ENCODE peak calls at places on chromosomes 5 and 9, in four cellular contexts. L is HepG2, Q is HCT116, R is GM12878. W is an unnamed sample.

GRCh38 chr5:6718161-6718681 is 5.0 kb downstream of the TENT4A start:
- DNase-seq in L (no peak), Q (no peak), R (no peak), W (no peak)

GRCh38 chr9:137372693-137373610 is 50.0 kb downstream of the EXD3 start:
- DNase-seq in L (no peak), Q (no peak), R (no peak), W (no peak)

GRCh38 chr9:111483419-111483861 is 743 bp downstream of the ECPAS start:
- DNase-seq in L (peak; percentile 6), Q (no peak), R (no peak), W (peak; percentile 72)

GRCh38 chr5:154603978-154604679 is 126.1 kb upstream of the HAND1 start:
- DNase-seq in L (no peak), Q (no peak), R (no peak), W (no peak)

GRCh38 chr5:149154629-149155028 is 13.3 kb downstream of the ABLIM3 start:
- DNase-seq in L (no peak), Q (no peak), R (no peak), W (no peak)

GRCh38 chr9:70055867-70056266 is 12.2 kb downstream of the MAMDC2 start:
- DNase-seq in L (no peak), Q (no peak), R (no peak), W (no peak)

GRCh38 chr9:125732562-125732961 is 14.6 kb upstream of the PBX3 start:
- DNase-seq in L (no peak), Q (no peak), R (no peak), W (no peak)

GRCh38 chr5:140181525-140181924 is 6.5 kb downstream of the CYSTM1 start:
- DNase-seq in L (no peak), Q (no peak), R (no peak), W (no peak)

GRCh38 chr9:81894891-81895290 is 33.3 kb upstream of the SPATA31D4 start:
- DNase-seq in L (no peak), Q (no peak), R (no peak), W (no peak)

GRCh38 chr9:129596541-129597328 is 24.2 kb downstream of the C9orf50 start:
- DNase-seq in L (peak; percentile 82), Q (peak; percentile 88), R (no peak), W (peak; percentile 58)
- TF ChIP-seq POLR2A in L (peak; percentile 45), Q (no peak), R (no peak), W (no peak)

GRCh38 chr5:176726746-176727527 is 79.7 kb downstream of the TSPAN17 start:
- DNase-seq in L (no peak), Q (no peak), R (no peak), W (no peak)

GRCh38 chr5:176724472-176724871 is 77.2 kb downstream of the TSPAN17 start:
- DNase-seq in L (no peak), Q (no peak), R (no peak), W (no peak)

GRCh38 chr5:176727528-176727900 is 80.2 kb downstream of the TSPAN17 start:
- DNase-seq in L (no peak), Q (no peak), R (no peak), W (no peak)

GRCh38 chr5:176723440-176723839 is 76.2 kb downstream of the TSPAN17 start:
- DNase-seq in L (no peak), Q (no peak), R (no peak), W (no peak)

GRCh38 chr5:176725521-176725920 is 78.2 kb downstream of the TSPAN17 start:
- DNase-seq in L (no peak), Q (no peak), R (no peak), W (no peak)
- TF ChIP-seq SRF in L (no peak), Q (no peak), R (no peak), W (no peak)

DNA sequence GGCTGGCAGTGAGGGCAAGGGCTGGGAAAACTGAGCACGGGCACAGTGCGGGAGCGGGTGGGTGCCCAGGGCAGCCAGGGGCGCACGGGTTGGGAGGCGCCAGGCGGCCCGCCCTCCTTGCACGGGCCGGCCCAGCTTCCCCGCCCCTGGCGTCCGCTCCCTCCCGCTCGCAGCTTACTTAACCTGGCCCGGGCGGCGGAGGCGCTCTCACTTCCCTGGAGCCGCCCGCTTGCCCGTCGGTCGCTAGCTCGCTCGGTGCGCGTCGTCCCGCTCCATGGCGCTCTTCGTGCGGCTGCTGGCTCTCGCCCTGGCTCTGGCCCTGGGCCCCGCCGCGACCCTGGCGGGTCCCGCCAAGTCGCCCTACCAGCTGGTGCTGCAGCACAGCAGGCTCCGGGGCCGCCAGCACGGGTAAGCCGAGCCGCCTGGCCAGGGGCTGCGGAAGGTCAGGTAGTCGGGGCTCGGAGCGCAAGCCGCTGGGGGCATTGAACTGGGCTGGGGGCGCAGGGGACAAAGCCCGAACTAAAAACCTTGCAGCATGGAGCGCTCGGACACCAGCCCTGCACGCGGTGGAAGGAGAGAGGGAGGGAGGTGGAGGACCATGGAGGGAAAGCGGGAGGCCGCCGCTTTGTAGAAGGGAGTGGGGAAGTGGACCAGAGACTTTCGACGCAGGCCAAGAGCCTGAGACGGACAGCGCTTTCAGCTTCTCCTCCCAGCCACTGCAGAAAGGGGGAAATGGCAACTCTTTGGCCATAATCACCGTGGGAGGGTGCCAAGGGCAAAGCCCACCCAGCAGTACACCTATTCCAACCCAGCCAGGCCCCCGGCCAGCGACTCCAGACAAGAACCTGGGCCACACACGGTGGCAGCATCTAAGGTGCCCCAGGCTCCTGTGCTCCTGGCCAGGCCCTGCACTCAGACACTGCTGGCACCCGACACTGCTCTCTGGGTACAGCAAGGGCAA is at the start of gene TGFBI:
- DNase-seq in L (peak; percentile 61), Q (no peak), R (no peak), W (peak; percentile 20)
- TF ChIP-seq POLR2A in L (peak; percentile 94), Q (no peak), R (no peak), W (no peak)

DNA sequence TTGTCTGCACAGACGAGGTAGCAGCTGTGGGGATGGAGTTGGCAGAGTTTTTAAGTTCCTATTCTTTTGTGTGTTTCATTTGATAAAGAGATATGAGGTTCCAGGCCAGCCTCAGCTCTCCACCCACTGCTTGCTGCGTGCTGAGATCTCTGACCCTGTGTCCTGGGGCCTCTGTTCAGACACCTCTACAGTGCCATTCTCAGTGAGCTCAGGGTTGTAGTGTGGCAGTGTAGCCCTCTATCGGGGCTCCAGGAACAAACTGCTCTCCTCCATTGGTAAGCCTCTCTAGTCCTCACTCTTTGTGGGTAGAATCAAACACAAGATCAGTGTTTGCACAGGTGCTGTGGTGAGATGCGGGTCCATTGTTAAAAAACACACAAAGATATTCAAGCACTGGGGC is 386.6 kb upstream of the RPS23 start:
- DNase-seq in L (peak; percentile 14), Q (no peak), R (no peak), W (no peak)
- TF ChIP-seq SRF in L (no peak), Q (no peak), R (no peak), W (no peak)

GRCh38 chr5:124651663-124652513 is 94.6 kb downstream of the ZNF608 start:
- DNase-seq in L (peak; percentile 52), Q (no peak), R (no peak), W (peak; percentile 95)
- TF ChIP-seq POLR2A in L (peak; percentile 81), Q (peak; percentile 31), R (peak; percentile 81), W (peak; percentile 81)

GRCh38 chr9:115192280-115192679 is 74.3 kb upstream of the TNC start:
- DNase-seq in L (no peak), Q (no peak), R (no peak), W (no peak)

GRCh38 chr9:115193777-115194176 is 75.8 kb upstream of the TNC start:
- DNase-seq in L (no peak), Q (no peak), R (no peak), W (no peak)

GRCh38 chr9:115192835-115193234 is 74.9 kb upstream of the TNC start:
- DNase-seq in L (no peak), Q (no peak), R (no peak), W (no peak)

GRCh38 chr9:115195889-115196288 is 77.9 kb upstream of the TNC start:
- DNase-seq in L (no peak), Q (no peak), R (no peak), W (no peak)

DNA sequence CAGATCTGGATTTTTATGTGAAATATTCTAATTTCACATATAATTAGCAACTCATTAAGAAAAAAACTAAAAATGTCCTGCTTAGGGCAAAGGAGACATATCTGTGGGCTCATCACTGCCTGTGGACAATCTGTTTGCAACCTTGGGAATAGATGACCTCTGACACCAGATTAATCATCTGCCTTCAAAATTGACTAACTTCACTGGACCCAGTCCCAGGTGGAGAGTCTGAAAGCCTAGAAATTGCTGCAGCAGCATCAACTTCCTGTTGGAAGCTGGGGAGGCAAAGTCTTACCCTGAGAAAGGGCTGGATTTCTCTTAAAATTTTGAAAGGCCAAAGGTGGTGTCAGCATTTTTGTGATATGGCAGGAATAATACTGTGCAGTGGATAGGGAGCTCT is 76.3 kb upstream of the TNC start:
- DNase-seq in L (no peak), Q (no peak), R (no peak), W (no peak)
- TF ChIP-seq SRF in L (no peak), Q (no peak), R (no peak), W (no peak)

DNA sequence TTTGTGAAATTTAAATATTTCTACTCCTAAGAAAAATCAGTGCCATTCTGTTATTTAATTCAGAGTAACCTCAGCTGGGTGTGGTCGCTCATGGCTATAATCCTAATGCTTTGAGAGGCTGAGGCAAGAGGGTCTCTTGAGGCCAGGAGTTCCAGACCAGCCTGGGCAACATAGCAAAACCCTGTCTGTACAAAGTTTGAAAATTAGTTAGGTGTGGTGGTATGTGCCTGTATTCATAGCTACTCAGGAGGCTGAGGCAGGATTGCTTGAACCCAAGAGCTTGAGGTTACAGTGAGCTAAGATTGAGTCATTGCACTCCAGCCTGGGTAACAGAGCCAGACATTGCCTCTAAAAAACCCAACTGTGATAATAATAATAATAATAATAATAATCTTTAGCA is 44.8 kb upstream of the CNTLN start:
- DNase-seq in L (no peak), Q (no peak), R (no peak), W (no peak)
- TF ChIP-seq POLR2A in L (no peak), Q (no peak), R (no peak), W (no peak)

DNA sequence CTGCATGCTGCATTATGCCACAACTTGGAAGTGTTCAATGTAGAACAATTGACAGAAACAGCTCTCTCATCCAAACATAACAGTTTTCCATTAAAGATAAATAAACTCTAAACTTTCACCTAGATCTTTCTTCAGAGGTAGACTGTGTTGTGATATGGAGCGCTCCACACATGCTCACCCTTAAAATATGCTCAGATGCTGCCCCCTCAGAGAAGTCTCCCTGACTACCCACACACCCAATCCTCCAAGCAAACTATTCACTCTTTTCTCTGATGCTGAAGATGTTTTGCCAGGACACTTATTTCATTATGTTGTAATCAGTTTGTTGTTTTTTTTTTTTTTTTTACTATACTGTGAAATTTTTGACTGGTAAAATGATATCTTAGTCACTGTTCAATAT is 206.6 kb upstream of the RASA1 start:
- DNase-seq in L (no peak), Q (no peak), R (no peak), W (no peak)
- TF ChIP-seq SRF in L (no peak), Q (no peak), R (no peak), W (no peak)

GRCh38 chr9:110126986-110127864 is 80.7 kb downstream of the C9orf152 start:
- DNase-seq in L (peak; percentile 86), Q (no peak), R (no peak), W (no peak)
- TF ChIP-seq POLR2A in L (peak; percentile 56), Q (no peak), R (no peak), W (no peak)